ENCODE peak calls at places on chromosomes 2 and 18, in five cellular contexts. H is AG08396; A is neural crest cell; M is stimulated activated CD4-positive, alpha-beta T cell treated with anti-CD3 and anti-CD28 coated beads, Interleukin-12 subunit alpha, Interleukin-12 subunit beta, amount 100 ng/mL, for 4 hours; Z is SW480. K is an unnamed sample.

GRCh38 chr2:86622409-86622877 is 1.2 kb downstream of the RNF103 start:
- DNase-seq in H (peak), A (no peak), M (peak), Z (peak), K (peak)

GRCh38 chr2:3492951-3493609 is 26.3 kb downstream of the ADI1 start:
- DNase-seq in H (peak), A (no peak), M (no peak), Z (no peak), K (no peak)

GRCh38 chr18:11407900-11408299 is 201.5 kb upstream of the SLC35G4 start:
- DNase-seq in H (peak), A (no peak), M (no peak), Z (no peak), K (no peak)

GRCh38 chr2:20483496-20483895 is 36.6 kb downstream of the RHOB start:
- DNase-seq in H (no peak), A (no peak), M (no peak), Z (no peak), K (no peak)

GRCh38 chr2:37370666-37371065 is 26.2 kb downstream of the QPCT start:
- DNase-seq in H (no peak), A (no peak), M (no peak), Z (no peak), K (no peak)

GRCh38 chr2:45131587-45131986 is 122.3 kb upstream of the SIX2 start:
- DNase-seq in H (no peak), A (no peak), M (no peak), Z (no peak), K (no peak)

GRCh38 chr2:238971318-238972145 is 123.6 kb downstream of the TWIST2 start:
- DNase-seq in H (no peak), A (no peak), M (no peak), Z (no peak), K (no peak)

GRCh38 chr2:128622916-128623620 is 304.4 kb upstream of the HS6ST1 start:
- DNase-seq in H (no peak), A (no peak), M (no peak), Z (no peak), K (no peak)

GRCh38 chr18:21444465-21445023 is 156.0 kb downstream of the ESCO1 start:
- DNase-seq in H (peak), A (peak), M (no peak), Z (peak), K (peak)

GRCh38 chr2:19574788-19575260 is 216.4 kb upstream of the OSR1 start:
- DNase-seq in H (peak), A (no peak), M (no peak), Z (no peak), K (no peak)

GRCh38 chr2:11117776-11118175 is 37.5 kb upstream of the SLC66A3 start:
- DNase-seq in H (no peak), A (no peak), M (no peak), Z (no peak), K (no peak)

K was measured in HT-29.